ENCODE peak calls at places on chromosomes 7 and 10, in seven cellular contexts. One of them, this sample, is unnamed.

GRCh38 chr10:95560288-95561199 is 627 bp downstream of the SORBS1 start:
- DNase-seq in stimulated activated CD4-positive, alpha-beta T cell treated with anti-CD3 and anti-CD28 coated beads, TNF-alpha, amount 100 ng/mL, for 4 hours: peak; percentile 6
- DNase-seq in esophagus squamous epithelium: no peak
- DNase-seq in skeletal muscle cell: no peak
- DNase-seq in ecto neural progenitor cell: peak; percentile 66
- DNase-seq in T-cell: peak; percentile 26
- DNase-seq in naive thymus-derived CD8-positive, alpha-beta T cell: peak; percentile 45
- DNase-seq in this sample: no peak

GRCh38 chr7:135773451-135773850 is 24.8 kb upstream of the FAM180A start:
- DNase-seq in naive thymus-derived CD8-positive, alpha-beta T cell: no peak
- DNase-seq in skeletal muscle cell: no peak
- DNase-seq in ecto neural progenitor cell: no peak
- DNase-seq in esophagus squamous epithelium: no peak
- DNase-seq in T-cell: no peak
- DNase-seq in stimulated activated CD4-positive, alpha-beta T cell treated with anti-CD3 and anti-CD28 coated beads, TNF-alpha, amount 100 ng/mL, for 4 hours: no peak
- DNase-seq in this sample: no peak

GRCh38 chr10:132106431-132106830 is 40.7 kb downstream of the JAKMIP3 start:
- DNase-seq in stimulated activated CD4-positive, alpha-beta T cell treated with anti-CD3 and anti-CD28 coated beads, TNF-alpha, amount 100 ng/mL, for 4 hours: no peak
- DNase-seq in skeletal muscle cell: no peak
- DNase-seq in esophagus squamous epithelium: no peak
- DNase-seq in ecto neural progenitor cell: peak; percentile 24
- DNase-seq in naive thymus-derived CD8-positive, alpha-beta T cell: no peak
- DNase-seq in T-cell: no peak
- DNase-seq in this sample: no peak

GRCh38 chr7:126700807-126701604 is 551.7 kb downstream of the GRM8 start:
- DNase-seq in naive thymus-derived CD8-positive, alpha-beta T cell: no peak
- DNase-seq in ecto neural progenitor cell: peak; percentile 66
- DNase-seq in esophagus squamous epithelium: no peak
- DNase-seq in T-cell: peak; percentile 18
- DNase-seq in skeletal muscle cell: peak; percentile 94
- DNase-seq in stimulated activated CD4-positive, alpha-beta T cell treated with anti-CD3 and anti-CD28 coated beads, TNF-alpha, amount 100 ng/mL, for 4 hours: no peak
- DNase-seq in this sample: peak; percentile 89

GRCh38 chr10:89301721-89302445 is at the start of gene IFIT2:
- DNase-seq in stimulated activated CD4-positive, alpha-beta T cell treated with anti-CD3 and anti-CD28 coated beads, TNF-alpha, amount 100 ng/mL, for 4 hours: no peak
- DNase-seq in skeletal muscle cell: peak; percentile 67
- DNase-seq in naive thymus-derived CD8-positive, alpha-beta T cell: peak; percentile 23
- DNase-seq in T-cell: peak; percentile 23
- DNase-seq in ecto neural progenitor cell: no peak
- DNase-seq in esophagus squamous epithelium: no peak
- DNase-seq in this sample: peak; percentile 54

GRCh38 chr10:103800789-103801540 is 54.4 kb downstream of the SH3PXD2A start:
- DNase-seq in skeletal muscle cell: no peak
- DNase-seq in esophagus squamous epithelium: no peak
- DNase-seq in stimulated activated CD4-positive, alpha-beta T cell treated with anti-CD3 and anti-CD28 coated beads, TNF-alpha, amount 100 ng/mL, for 4 hours: peak; percentile 12
- DNase-seq in T-cell: peak; percentile 37
- DNase-seq in ecto neural progenitor cell: no peak
- DNase-seq in naive thymus-derived CD8-positive, alpha-beta T cell: no peak
- DNase-seq in this sample: peak; percentile 49

GRCh38 chr7:134844200-134844599 is 64.8 kb downstream of the CALD1 start:
- DNase-seq in esophagus squamous epithelium: no peak
- DNase-seq in ecto neural progenitor cell: no peak
- DNase-seq in skeletal muscle cell: no peak
- DNase-seq in T-cell: no peak
- DNase-seq in naive thymus-derived CD8-positive, alpha-beta T cell: no peak
- DNase-seq in stimulated activated CD4-positive, alpha-beta T cell treated with anti-CD3 and anti-CD28 coated beads, TNF-alpha, amount 100 ng/mL, for 4 hours: no peak
- DNase-seq in this sample: no peak

GRCh38 chr7:80613519-80613918 is 24.9 kb upstream of the CD36 start:
- DNase-seq in skeletal muscle cell: no peak
- DNase-seq in ecto neural progenitor cell: no peak
- DNase-seq in stimulated activated CD4-positive, alpha-beta T cell treated with anti-CD3 and anti-CD28 coated beads, TNF-alpha, amount 100 ng/mL, for 4 hours: no peak
- DNase-seq in T-cell: no peak
- DNase-seq in esophagus squamous epithelium: no peak
- DNase-seq in naive thymus-derived CD8-positive, alpha-beta T cell: no peak
- DNase-seq in this sample: no peak

GRCh38 chr7:111711426-111712065 is 149.3 kb upstream of the IMMP2L start:
- DNase-seq in stimulated activated CD4-positive, alpha-beta T cell treated with anti-CD3 and anti-CD28 coated beads, TNF-alpha, amount 100 ng/mL, for 4 hours: no peak
- DNase-seq in naive thymus-derived CD8-positive, alpha-beta T cell: no peak
- DNase-seq in esophagus squamous epithelium: no peak
- DNase-seq in T-cell: no peak
- DNase-seq in ecto neural progenitor cell: no peak
- DNase-seq in skeletal muscle cell: no peak
- DNase-seq in this sample: no peak

This sample was measured in Jurkat, Clone E6-1.